ENCODE peak calls at places on chromosomes 3 and 15, in seven cellular contexts. N is GM12865, G is fibroblast of the aortic adventitia, E is heart right ventricle, U is adrenal gland, M is cardiac muscle cell, D is foreskin fibroblast. Z is an unnamed sample.

GRCh38 chr3:125280966-125281365 is 68.4 kb upstream of the SLC12A8 start:
- DNase-seq in N (no peak), G (peak; percentile 57), E (peak; percentile 43), U (peak; percentile 11), M (peak; percentile 80), D (peak; percentile 19), Z (no peak)

GRCh38 chr3:116927918-116928317 is 218.3 kb downstream of the TUSC7 start:
- DNase-seq in N (no peak), G (no peak), E (no peak), U (no peak), M (no peak), D (no peak), Z (no peak)

GRCh38 chr15:89442671-89443307 is 53.6 kb downstream of the RHCG start:
- DNase-seq in N (peak; percentile 62), G (peak; percentile 46), E (no peak), U (peak; percentile 37), M (peak; percentile 50), D (peak; percentile 6), Z (peak; percentile 81)

GRCh38 chr3:195873971-195874370 is 34.4 kb downstream of the TNK2 start:
- DNase-seq in N (no peak), G (no peak), E (no peak), U (no peak), M (no peak), D (peak; percentile 35), Z (no peak)

GRCh38 chr15:68404056-68404798 is 27.7 kb downstream of the ITGA11 start:
- DNase-seq in N (no peak), G (no peak), E (no peak), U (no peak), M (no peak), D (no peak), Z (no peak)

GRCh38 chr3:45273681-45274515 is 47.8 kb upstream of the TMEM158 start:
- DNase-seq in N (no peak), G (no peak), E (no peak), U (no peak), M (no peak), D (peak; percentile 14), Z (no peak)

GRCh38 chr3:48187579-48188265 is 495 bp downstream of the CDC25A start:
- DNase-seq in N (no peak), G (no peak), E (peak; percentile 44), U (peak; percentile 19), M (peak; percentile 76), D (peak; percentile 24), Z (peak; percentile 50)

GRCh38 chr3:159432721-159433300 is 555.8 kb upstream of the IL12A start:
- DNase-seq in N (no peak), G (peak; percentile 52), E (no peak), U (no peak), M (peak; percentile 9), D (peak; percentile 24), Z (no peak)

GRCh38 chr3:119700269-119700919 is 2.4 kb upstream of the CFAP91 start:
- DNase-seq in N (peak; percentile 87), G (peak; percentile 41), E (peak; percentile 20), U (no peak), M (peak; percentile 11), D (no peak), Z (peak; percentile 54)

GRCh38 chr3:108011616-108012015 is 79.2 kb downstream of the CD47 start:
- DNase-seq in N (no peak), G (no peak), E (no peak), U (no peak), M (no peak), D (no peak), Z (no peak)
- TF ChIP-seq CTCF in N (no peak), G (no peak), E (no peak), U (no peak), M (no peak), D (no peak), Z (no peak)

GRCh38 chr3:173663664-173664063 is 266.1 kb downstream of the NLGN1 start:
- DNase-seq in N (no peak), G (peak; percentile 33), E (no peak), U (no peak), M (no peak), D (no peak), Z (no peak)
- TF ChIP-seq CTCF in N (no peak), G (no peak), E (no peak), U (no peak), M (no peak), D (no peak), Z (no peak)

GRCh38 chr15:38647683-38648082 is 83.1 kb upstream of the RASGRP1 start:
- DNase-seq in N (no peak), G (peak; percentile 32), E (no peak), U (no peak), M (peak; percentile 47), D (no peak), Z (no peak)
- TF ChIP-seq CTCF in N (no peak), G (peak; percentile 42), E (peak; percentile 43), U (peak; percentile 41), M (peak; percentile 47), D (peak; percentile 34), Z (no peak)

DNA sequence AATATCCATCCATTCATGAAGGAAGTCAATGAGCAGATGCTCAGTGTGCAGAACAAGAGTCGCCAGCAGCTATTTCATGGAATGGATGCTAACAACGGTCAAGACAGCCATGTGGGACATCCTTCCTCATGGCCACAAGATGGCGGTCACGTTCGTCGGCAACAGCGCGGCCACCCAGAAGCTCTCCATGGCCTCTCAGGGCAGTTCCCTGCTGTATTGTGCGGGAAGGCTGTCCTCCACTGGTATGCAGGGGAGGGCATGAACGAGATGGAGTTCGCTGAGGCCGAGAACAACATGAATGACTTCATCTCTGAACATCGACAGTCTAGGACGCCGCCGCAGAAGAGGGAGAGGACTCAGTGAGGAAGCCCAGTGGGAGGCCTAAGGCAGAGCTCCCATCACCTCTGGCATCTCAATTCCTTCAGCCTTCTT is 208.3 kb downstream of the TJP1 start:
- DNase-seq in N (peak; percentile 13), G (no peak), E (no peak), U (no peak), M (no peak), D (no peak), Z (no peak)
- TF ChIP-seq CTCF in N (peak; percentile 10), G (no peak), E (no peak), U (no peak), M (no peak), D (no peak), Z (no peak)

DNA sequence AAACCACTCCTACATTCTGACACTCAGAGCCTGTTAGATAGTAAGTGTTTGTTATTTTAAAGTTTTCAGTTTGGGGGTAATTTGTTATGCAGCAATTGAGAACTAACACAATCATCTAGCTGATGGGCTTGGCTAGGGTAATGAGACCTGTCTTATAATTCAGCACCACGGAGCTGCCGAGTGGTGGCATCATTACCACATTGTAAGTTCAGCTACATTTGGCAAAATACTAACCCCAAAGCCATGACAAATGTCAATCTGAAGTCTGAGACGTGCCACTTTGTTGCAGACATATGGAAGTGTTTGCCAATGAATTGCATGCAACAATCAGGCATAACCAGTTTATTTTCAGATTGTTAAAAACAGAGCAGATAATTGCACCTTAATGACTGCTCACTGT is 52.7 kb downstream of the KLHL6 start:
- DNase-seq in N (no peak), G (peak; percentile 13), E (no peak), U (no peak), M (peak; percentile 38), D (no peak), Z (no peak)
- TF ChIP-seq CTCF in N (no peak), G (no peak), E (peak; percentile 62), U (no peak), M (peak; percentile 33), D (peak; percentile 7), Z (no peak)

GRCh38 chr15:95262866-95263564 is 1031.7 kb downstream of the MCTP2 start:
- DNase-seq in N (no peak), G (peak; percentile 93), E (no peak), U (no peak), M (peak; percentile 79), D (peak; percentile 41), Z (no peak)

GRCh38 chr15:95261546-95261945 is 1030.2 kb downstream of the MCTP2 start:
- DNase-seq in N (no peak), G (peak; percentile 58), E (no peak), U (no peak), M (no peak), D (no peak), Z (no peak)

GRCh38 chr15:95259965-95260364 is 1028.6 kb downstream of the MCTP2 start:
- DNase-seq in N (peak; percentile 1), G (peak; percentile 65), E (no peak), U (no peak), M (peak; percentile 84), D (no peak), Z (no peak)

GRCh38 chr15:95260856-95261255 is 1029.5 kb downstream of the MCTP2 start:
- DNase-seq in N (no peak), G (no peak), E (no peak), U (no peak), M (no peak), D (no peak), Z (no peak)

GRCh38 chr15:95259513-95259912 is 1028.2 kb downstream of the MCTP2 start:
- DNase-seq in N (peak; percentile 75), G (peak; percentile 89), E (peak; percentile 77), U (peak; percentile 68), M (peak; percentile 89), D (peak; percentile 67), Z (peak; percentile 64)
- TF ChIP-seq CTCF in N (peak; percentile 66), G (peak; percentile 77), E (peak; percentile 84), U (peak; percentile 61), M (peak; percentile 78), D (peak; percentile 69), Z (peak; percentile 75)

GRCh38 chr3:190227064-190227463 is 95.2 kb downstream of the CLDN1 start:
- DNase-seq in N (peak; percentile 24), G (no peak), E (no peak), U (no peak), M (no peak), D (no peak), Z (no peak)

GRCh38 chr3:190222916-190223315 is 99.3 kb downstream of the CLDN1 start:
- DNase-seq in N (no peak), G (no peak), E (no peak), U (no peak), M (no peak), D (no peak), Z (no peak)

GRCh38 chr3:190222360-190222759 is 99.9 kb downstream of the CLDN1 start:
- DNase-seq in N (no peak), G (no peak), E (no peak), U (no peak), M (no peak), D (no peak), Z (no peak)

GRCh38 chr3:190224466-190225185 is 97.6 kb downstream of the CLDN1 start:
- DNase-seq in N (no peak), G (no peak), E (no peak), U (no peak), M (no peak), D (no peak), Z (no peak)

DNA sequence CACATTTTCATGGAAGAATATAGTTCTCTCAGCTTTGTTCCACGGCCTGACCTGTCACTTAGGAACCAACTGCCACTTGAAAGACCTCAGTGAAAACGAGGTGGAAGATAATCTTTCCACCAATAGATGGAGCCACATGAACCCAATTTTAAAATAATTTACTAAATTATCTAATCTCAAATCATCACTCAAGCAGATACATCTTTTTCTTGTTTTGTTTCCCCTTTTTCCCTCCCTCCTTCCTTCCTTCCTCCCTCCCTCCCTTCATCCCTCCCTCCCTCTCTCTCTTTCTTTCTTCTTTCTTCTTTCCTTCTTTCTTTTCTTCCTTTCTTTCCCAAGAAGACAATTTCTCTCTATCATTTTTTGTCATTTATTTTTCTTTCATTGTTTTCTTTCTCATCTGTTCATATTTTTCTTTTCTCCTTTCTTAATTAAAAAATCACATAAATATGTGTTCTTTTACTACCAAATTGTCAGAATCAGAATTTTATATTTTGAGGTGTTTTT is 97.0 kb downstream of the CLDN1 start:
- DNase-seq in N (peak; percentile 47), G (peak; percentile 51), E (no peak), U (no peak), M (peak; percentile 25), D (no peak), Z (no peak)
- TF ChIP-seq CTCF in N (peak; percentile 39), G (peak; percentile 57), E (peak; percentile 50), U (peak; percentile 65), M (peak; percentile 40), D (peak; percentile 36), Z (peak; percentile 50)